ENCODE peak calls at places on chromosomes 4 and X, in eight cellular contexts. I is lung; N is CD8-positive, alpha-beta memory T cell; L is CD4-positive, alpha-beta T cell; M is left ventricle myocardium inferior; Y is mucosa of descending colon; B is GM23248; X is Peyer's patch. H is an unnamed sample.

GRCh38 chr4:14879643-14880042 is 122.6 kb upstream of the CPEB2 start:
- DNase-seq in I (no peak), N (no peak), L (no peak), M (no peak), Y (no peak), B (no peak), X (no peak), H (no peak)

GRCh38 chr4:184343400-184344177 is 125.9 kb upstream of the ENPP6 start:
- DNase-seq in I (peak; percentile 78), N (peak; percentile 50), L (peak; percentile 25), M (peak; percentile 61), Y (peak; percentile 82), B (peak; percentile 89), X (peak; percentile 85), H (no peak)

GRCh38 chrX:9765072-9765736 is 443 bp downstream of the GPR143 start:
- DNase-seq in I (no peak), N (no peak), L (no peak), M (no peak), Y (no peak), B (no peak), X (no peak), H (no peak)

GRCh38 chr4:112704991-112705845 is 68.3 kb downstream of the LARP7 start:
- DNase-seq in I (no peak), N (no peak), L (no peak), M (peak; percentile 50), Y (no peak), B (peak; percentile 82), X (peak; percentile 48), H (no peak)

GRCh38 chr4:155854597-155855226 is 11.4 kb downstream of the ASIC5 start:
- DNase-seq in I (no peak), N (no peak), L (no peak), M (no peak), Y (no peak), B (peak; percentile 65), X (no peak), H (no peak)

GRCh38 chr4:45629717-45630116 is 494.1 kb downstream of the GABRG1 start:
- DNase-seq in I (no peak), N (no peak), L (no peak), M (no peak), Y (no peak), B (peak; percentile 20), X (no peak), H (no peak)

GRCh38 chr4:7343353-7343655 is 91.4 kb downstream of the PSAPL1 start:
- DNase-seq in I (no peak), N (no peak), L (no peak), M (no peak), Y (no peak), B (no peak), X (no peak), H (no peak)

GRCh38 chr4:37734989-37735388 is 48.8 kb upstream of the RELL1 start:
- DNase-seq in I (no peak), N (no peak), L (no peak), M (no peak), Y (no peak), B (no peak), X (no peak), H (no peak)

GRCh38 chr4:8238061-8238511 is 31.5 kb upstream of the HTRA3 start:
- DNase-seq in I (no peak), N (no peak), L (no peak), M (no peak), Y (peak; percentile 80), B (no peak), X (peak; percentile 74), H (no peak)

GRCh38 chr4:7158991-7159390 is 33.3 kb upstream of the SORCS2 start:
- DNase-seq in I (no peak), N (no peak), L (no peak), M (no peak), Y (no peak), B (no peak), X (peak; percentile 34), H (no peak)

GRCh38 chrX:39896951-39897740 is 200.6 kb downstream of the BCOR start:
- DNase-seq in I (peak; percentile 48), N (no peak), L (no peak), M (peak; percentile 37), Y (no peak), B (peak; percentile 81), X (no peak), H (no peak)

GRCh38 chr4:150236626-150237025 is 158.4 kb downstream of the DCLK2 start:
- DNase-seq in I (no peak), N (no peak), L (no peak), M (no peak), Y (no peak), B (peak; percentile 55), X (no peak), H (no peak)

GRCh38 chrX:2500091-2500680 is 590 bp downstream of the DHRSX start:
- DNase-seq in I (no peak), N (peak; percentile 57), L (peak; percentile 9), M (peak; percentile 34), Y (peak; percentile 73), B (peak; percentile 89), X (peak; percentile 71), H (no peak)

GRCh38 chr4:127421418-127421817 is 211.3 kb upstream of the INTU start:
- DNase-seq in I (no peak), N (no peak), L (no peak), M (no peak), Y (no peak), B (no peak), X (no peak), H (no peak)

GRCh38 chr4:40507977-40508376 is 121.7 kb downstream of the RBM47 start:
- DNase-seq in I (no peak), N (no peak), L (no peak), M (no peak), Y (peak; percentile 67), B (no peak), X (peak; percentile 63), H (no peak)

GRCh38 chrX:10110984-10111363 is 45.8 kb upstream of the CLCN4 start:
- DNase-seq in I (no peak), N (peak; percentile 83), L (peak; percentile 25), M (no peak), Y (peak; percentile 43), B (peak; percentile 43), X (no peak), H (peak; percentile 31)

GRCh38 chr4:152036626-152037025 is 275.8 kb upstream of the GATB start:
- DNase-seq in I (no peak), N (no peak), L (no peak), M (no peak), Y (no peak), B (peak; percentile 63), X (no peak), H (no peak)

GRCh38 chrX:46754450-46755075 is 4.4 kb downstream of the SLC9A7 start:
- DNase-seq in I (no peak), N (no peak), L (no peak), M (no peak), Y (no peak), B (no peak), X (no peak), H (no peak)

GRCh38 chr4:176321589-176321988 is 1.8 kb downstream of the SPCS3 start:
- DNase-seq in I (no peak), N (no peak), L (no peak), M (no peak), Y (no peak), B (no peak), X (no peak), H (no peak)

GRCh38 chr4:186494496-186494895 is 60.9 kb downstream of the MTNR1A start:
- DNase-seq in I (no peak), N (no peak), L (no peak), M (no peak), Y (no peak), B (no peak), X (no peak), H (no peak)

GRCh38 chrX:16143968-16144367 is 20.6 kb downstream of the GRPR start:
- DNase-seq in I (no peak), N (no peak), L (no peak), M (no peak), Y (no peak), B (no peak), X (no peak), H (no peak)

GRCh38 chrX:70453024-70453618 is 8.5 kb downstream of the DLG3 start:
- DNase-seq in I (no peak), N (no peak), L (no peak), M (no peak), Y (no peak), B (no peak), X (no peak), H (no peak)

GRCh38 chrX:52380993-52381392 is 12.2 kb downstream of the XAGE2 start:
- DNase-seq in I (no peak), N (no peak), L (no peak), M (no peak), Y (no peak), B (no peak), X (no peak), H (no peak)

GRCh38 chr4:152967942-152968341 is 31.8 kb downstream of the FHDC1 start:
- DNase-seq in I (no peak), N (no peak), L (no peak), M (no peak), Y (no peak), B (no peak), X (no peak), H (no peak)

GRCh38 chr4:110630621-110631402 is 7.9 kb upstream of the PITX2 start:
- DNase-seq in I (no peak), N (no peak), L (no peak), M (no peak), Y (peak; percentile 35), B (no peak), X (no peak), H (no peak)
- H3K9me3 ChIP-seq in I (no peaks in the 10 kb centered on the region), N (no peaks in the 10 kb centered on the region), L (peaks cover 21% of the 10 kb centered on the region), M (no peaks in the 10 kb centered on the region), Y (no peaks in the 10 kb centered on the region), B (no peaks in the 10 kb centered on the region), X (peaks cover 5% of the 10 kb centered on the region), H (no peaks in the 10 kb centered on the region)

GRCh38 chrX:96774116-96774515 is 89.5 kb downstream of the DIAPH2 start:
- DNase-seq in I (no peak), N (no peak), L (no peak), M (no peak), Y (no peak), B (no peak), X (no peak), H (no peak)

GRCh38 chrX:96771500-96771899 is 86.9 kb downstream of the DIAPH2 start:
- DNase-seq in I (no peak), N (no peak), L (no peak), M (no peak), Y (no peak), B (no peak), X (no peak), H (no peak)

GRCh38 chrX:96764864-96765263 is 80.2 kb downstream of the DIAPH2 start:
- DNase-seq in I (no peak), N (no peak), L (no peak), M (no peak), Y (no peak), B (no peak), X (no peak), H (no peak)

GRCh38 chrX:96770315-96770714 is 85.7 kb downstream of the DIAPH2 start:
- DNase-seq in I (no peak), N (no peak), L (no peak), M (no peak), Y (no peak), B (peak; percentile 45), X (no peak), H (no peak)
- H3K9me3 ChIP-seq in I (no peaks in the 10 kb centered on the region), N (no peaks in the 10 kb centered on the region), L (no peaks in the 10 kb centered on the region), M (no peaks in the 10 kb centered on the region), Y (no peaks in the 10 kb centered on the region), B (no peaks in the 10 kb centered on the region), X (no peaks in the 10 kb centered on the region), H (no peaks in the 10 kb centered on the region)

GRCh38 chrX:55638933-55639332 is 15.7 kb downstream of the FOXR2 start:
- DNase-seq in I (no peak), N (no peak), L (no peak), M (no peak), Y (no peak), B (no peak), X (no peak), H (no peak)
- H3K9me3 ChIP-seq in I (no peaks in the 10 kb centered on the region), N (no peaks in the 10 kb centered on the region), L (no peaks in the 10 kb centered on the region), M (no peaks in the 10 kb centered on the region), Y (no peaks in the 10 kb centered on the region), B (no peaks in the 10 kb centered on the region), X (no peaks in the 10 kb centered on the region), H (no peaks in the 10 kb centered on the region)

GRCh38 chr4:566035-566434 is 10.1 kb downstream of the TMEM271 start:
- DNase-seq in I (no peak), N (no peak), L (no peak), M (no peak), Y (no peak), B (no peak), X (no peak), H (no peak)
- H3K9me3 ChIP-seq in I (no peaks in the 10 kb centered on the region), N (no peaks in the 10 kb centered on the region), L (no peaks in the 10 kb centered on the region), M (no peaks in the 10 kb centered on the region), Y (no peaks in the 10 kb centered on the region), B (no peaks in the 10 kb centered on the region), X (no peaks in the 10 kb centered on the region), H (no peaks in the 10 kb centered on the region)